ENCODE peak calls at places on chromosomes 6 and 20, in five cellular contexts. V, M, K, C and E are unnamed samples.

GRCh38 chr20:44770480-44771171 is 25.0 kb downstream of the KCNK15 start:
- DNase-seq in K (no peak), M (no peak), C (no peak), V (no peak), E (no peak)

GRCh38 chr20:34111057-34111711 is 859 bp downstream of the EIF2S2 start:
- DNase-seq in C (no peak), V (no peak), M (peak), K (no peak), E (no peak)

GRCh38 chr20:44187763-44188709 is 1.0 kb upstream of the JPH2 start:
- DNase-seq in K (peak), V (no peak), C (no peak), M (no peak), E (no peak)

GRCh38 chr20:10280016-10280908 is 61.6 kb downstream of the SNAP25 start:
- DNase-seq in V (no peak), M (no peak), C (no peak), K (no peak), E (no peak)

GRCh38 chr6:53048431-53049195 is 16.6 kb upstream of the FBXO9 start:
- DNase-seq in K (no peak), C (no peak), V (no peak), M (no peak), E (no peak)

GRCh38 chr20:43444107-43444506 is 13.6 kb upstream of the SRSF6 start:
- DNase-seq in M (no peak), V (no peak), C (no peak), K (no peak), E (no peak)

GRCh38 chr6:50850860-50851259 is 32.2 kb downstream of the TFAP2B start:
- DNase-seq in K (no peak), M (no peak), C (no peak), V (peak), E (no peak)

GRCh38 chr20:50449789-50450492 is 60.2 kb upstream of the PTPN1 start:
- DNase-seq in C (no peak), K (no peak), V (no peak), M (peak), E (no peak)

GRCh38 chr6:121837545-121838229 is 402.2 kb downstream of the GJA1 start:
- DNase-seq in C (no peak), K (no peak), M (no peak), V (no peak), E (no peak)